ENCODE peak calls at places on chromosomes 16 and 17, in seven cellular contexts. Z, A, T, V, Y, D and L are unnamed samples.

GRCh38 chr17:64662774-64663367 is 764 bp upstream of the SMURF2 start:
- DNase-seq in T (no peak), A (no peak), D (no peak), V (no peak), Z (peak), Y (no peak), L (no peak)

GRCh38 chr17:49337900-49338299 is 24.1 kb downstream of the ZNF652 start:
- DNase-seq in A (no peak), T (no peak), D (peak), V (peak), Y (no peak), Z (no peak), L (no peak)

GRCh38 chr16:87707097-87707496 is 58.7 kb downstream of the KLHDC4 start:
- DNase-seq in D (no peak), Z (no peak), A (no peak), Y (no peak), V (no peak), T (no peak), L (no peak)

GRCh38 chr17:42311240-42312034 is 23.1 kb downstream of the STAT5A start:
- DNase-seq in D (peak), Y (no peak), A (peak), V (peak), T (no peak), Z (peak), L (peak)

GRCh38 chr17:47995241-47995935 is 24.5 kb downstream of the CDK5RAP3 start:
- DNase-seq in A (no peak), T (no peak), V (no peak), D (no peak), Z (no peak), Y (no peak), L (peak)

GRCh38 chr16:56042416-56042815 is 148.9 kb upstream of the GNAO1 start:
- DNase-seq in Y (no peak), D (no peak), T (no peak), A (no peak), V (no peak), Z (no peak), L (no peak)

GRCh38 chr17:81392909-81393654 is 2.2 kb upstream of the BAHCC1 start:
- DNase-seq in Z (no peak), D (no peak), V (peak), T (no peak), A (no peak), Y (no peak), L (no peak)

GRCh38 chr16:50457423-50457822 is 88.6 kb upstream of the BRD7 start:
- DNase-seq in T (no peak), D (no peak), V (no peak), Z (peak), Y (no peak), A (no peak), L (no peak)

GRCh38 chr17:47982645-47983440 is 11.9 kb downstream of the CDK5RAP3 start:
- DNase-seq in Z (no peak), V (no peak), D (no peak), A (no peak), T (no peak), Y (no peak), L (no peak)

GRCh38 chr17:81258292-81258691 is 19.2 kb downstream of the NDUFAF8 start:
- DNase-seq in Z (no peak), D (no peak), V (no peak), T (no peak), A (peak), Y (no peak), L (peak)

GRCh38 chr17:32298298-32298697 is 32.7 kb downstream of the RHBDL3 start:
- DNase-seq in Y (no peak), Z (no peak), V (no peak), A (no peak), D (no peak), T (no peak), L (no peak)

GRCh38 chr17:50129303-50129945 is 536 bp downstream of the SAMD14 start:
- DNase-seq in Y (peak), D (peak), A (peak), Z (peak), V (no peak), T (no peak), L (peak)

GRCh38 chr16:87581867-87582220 is 20.5 kb upstream of the JPH3 start:
- DNase-seq in Z (peak), D (peak), T (peak), V (peak), Y (no peak), A (peak), L (no peak)

GRCh38 chr16:69469807-69470561 is 45.6 kb downstream of the CYB5B start:
- DNase-seq in A (no peak), T (no peak), Z (no peak), D (no peak), V (no peak), Y (no peak), L (no peak)

GRCh38 chr17:58615768-58616659 is 75.8 kb downstream of the TEX14 start:
- DNase-seq in D (no peak), A (no peak), V (no peak), Z (no peak), Y (no peak), T (no peak), L (no peak)

GRCh38 chr17:3958200-3958599 is 6.0 kb downstream of the ATP2A3 start:
- DNase-seq in D (no peak), Z (no peak), Y (no peak), A (no peak), V (no peak), T (no peak), L (no peak)

GRCh38 chr17:73240561-73240960 is 21.1 kb downstream of the CPSF4L start:
- DNase-seq in Y (no peak), Z (no peak), V (no peak), A (no peak), D (no peak), T (no peak), L (no peak)

GRCh38 chr17:47714773-47715396 is 18.2 kb upstream of the TBX21 start:
- DNase-seq in T (no peak), A (no peak), V (no peak), Y (no peak), D (no peak), Z (no peak), L (no peak)

GRCh38 chr17:61235821-61236197 is 163.8 kb upstream of the TBX2 start:
- DNase-seq in D (peak), Y (no peak), T (no peak), A (peak), V (no peak), Z (peak), L (no peak)

GRCh38 chr16:592518-593306 is 2.8 kb downstream of the RAB40C start:
- DNase-seq in D (peak), Z (peak), A (no peak), Y (no peak), V (no peak), T (no peak), L (no peak)
- TF ChIP-seq CTCF in D (no peak), Z (peak), A (no peak), Y (no peak), V (no peak), T (peak), L (no peak)

DNA sequence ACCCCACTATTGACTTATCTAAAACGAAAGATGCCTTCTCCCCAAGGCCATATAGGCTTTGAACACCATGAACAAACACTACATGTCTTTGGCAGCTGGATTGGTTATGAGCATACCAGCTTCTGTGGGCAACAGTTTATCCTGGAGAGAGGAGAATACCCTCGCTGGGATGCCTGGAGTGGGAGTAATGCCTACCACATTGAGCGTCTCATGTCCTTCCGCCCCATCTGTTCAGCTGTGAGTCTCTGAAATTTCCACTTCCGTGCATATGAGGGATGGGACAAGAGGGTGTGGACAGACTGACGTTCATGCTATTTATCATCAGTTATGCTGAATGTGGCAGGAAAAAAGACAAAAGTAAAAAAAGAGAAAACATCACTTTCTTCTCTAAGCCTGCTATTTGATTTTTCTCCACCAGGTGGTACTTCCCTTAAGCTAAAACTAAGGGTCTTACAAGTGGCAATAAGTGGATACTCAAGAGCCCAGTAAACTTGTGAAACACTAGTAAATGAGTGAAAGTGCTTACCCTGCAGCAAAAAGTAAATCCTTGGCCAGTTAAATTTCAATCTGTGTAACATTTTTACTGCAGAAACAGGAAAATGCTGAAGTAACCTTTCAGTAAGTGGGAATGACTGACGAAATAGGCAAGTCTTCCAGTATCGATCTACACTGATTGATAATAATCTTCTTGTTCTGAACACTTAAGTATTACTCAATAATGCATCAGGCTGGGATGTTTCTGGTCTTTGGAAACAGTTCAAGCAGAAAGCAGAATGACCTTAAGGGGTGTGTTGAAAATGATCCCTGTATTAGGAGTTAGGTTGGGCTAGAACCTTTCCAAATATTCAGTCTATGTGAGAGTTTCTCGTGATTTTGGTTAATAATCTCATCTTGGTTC is 5.6 kb downstream of the CRYBA1 start:
- DNase-seq in V (no peak), A (peak), Y (no peak), T (no peak), D (peak), Z (no peak), L (no peak)
- TF ChIP-seq CTCF in V (no peak), A (peak), Y (peak), T (no peak), D (peak), Z (peak), L (peak)

DNA sequence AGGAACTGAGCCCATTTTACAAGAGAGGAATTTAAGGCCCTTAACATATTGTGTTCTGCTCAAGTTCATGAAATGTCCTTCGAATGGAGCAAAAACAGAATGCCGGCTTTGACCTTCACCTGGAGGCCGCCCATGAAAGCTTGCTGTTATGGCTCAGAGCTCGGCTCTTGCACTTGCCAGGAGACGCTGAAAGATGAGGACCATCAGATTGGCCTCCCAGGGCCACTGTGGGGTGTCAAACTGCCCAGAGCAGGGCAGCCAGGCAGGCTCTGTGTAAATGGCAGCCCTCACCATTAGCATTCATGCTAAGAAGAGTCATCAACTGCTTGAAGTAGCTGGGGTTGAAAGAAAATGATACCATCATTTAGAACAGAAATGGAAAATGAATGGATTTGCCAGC is 39.3 kb downstream of the IL21R start:
- DNase-seq in T (no peak), Z (no peak), V (no peak), A (no peak), Y (no peak), D (no peak), L (no peak)
- TF ChIP-seq CTCF in T (no peak), Z (no peak), V (no peak), A (no peak), Y (no peak), D (no peak), L (no peak)

DNA sequence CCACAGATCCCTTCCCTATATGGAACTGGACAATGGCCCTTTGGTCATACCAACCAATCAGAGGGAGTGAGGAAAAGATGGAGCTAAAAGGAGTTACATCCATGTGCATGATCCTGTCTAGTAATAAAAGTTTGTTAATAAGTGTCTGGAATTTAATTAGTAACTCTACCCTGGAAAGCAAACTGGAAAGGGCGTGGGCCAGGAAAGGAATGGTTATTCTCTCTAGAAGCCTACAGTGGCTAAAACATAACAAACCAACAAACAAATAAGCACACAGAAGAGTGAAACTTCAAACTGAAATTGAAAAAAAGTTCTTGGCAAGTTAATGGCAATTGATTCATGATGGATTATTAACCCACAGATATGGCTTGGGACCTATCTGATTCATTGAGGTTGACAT is 29.5 kb downstream of the DNAH3 start:
- DNase-seq in A (no peak), Y (no peak), T (no peak), D (no peak), Z (no peak), V (no peak), L (no peak)
- TF ChIP-seq CTCF in A (no peak), Y (no peak), T (no peak), D (no peak), Z (no peak), V (no peak), L (no peak)

GRCh38 chr16:81651758-81652718 is 127.1 kb upstream of the PLCG2 start:
- DNase-seq in T (no peak), Z (no peak), V (peak), D (peak), Y (no peak), A (no peak), L (no peak)

GRCh38 chr16:81652798-81653505 is 126.1 kb upstream of the PLCG2 start:
- DNase-seq in D (no peak), Z (no peak), A (no peak), Y (no peak), V (no peak), T (no peak), L (no peak)

GRCh38 chr16:81657224-81657623 is 121.9 kb upstream of the PLCG2 start:
- DNase-seq in T (no peak), A (no peak), Z (no peak), Y (no peak), V (no peak), D (no peak), L (no peak)

GRCh38 chr16:81655474-81656162 is 123.5 kb upstream of the PLCG2 start:
- DNase-seq in T (no peak), Y (no peak), V (no peak), A (no peak), Z (no peak), D (no peak), L (no peak)

GRCh38 chr16:81654346-81654745 is 124.7 kb upstream of the PLCG2 start:
- DNase-seq in Z (no peak), D (no peak), Y (no peak), A (no peak), T (no peak), V (no peak), L (no peak)
- TF ChIP-seq CTCF in Z (no peak), D (no peak), Y (no peak), A (no peak), T (no peak), V (no peak), L (no peak)

GRCh38 chr17:40844671-40845107 is 22.3 kb upstream of the KRT10 start:
- DNase-seq in T (no peak), Z (no peak), Y (no peak), A (no peak), D (no peak), V (no peak), L (no peak)
- TF ChIP-seq CTCF in T (no peak), Z (no peak), Y (no peak), A (no peak), D (no peak), V (no peak), L (no peak)